ENCODE peak calls at places on chromosomes 16 and 17, in four cellular contexts. E is activated CD4-positive, alpha-beta T cell treated with anti-CD3 and anti-CD28 coated beads for 4 hours; Y is tibial artery; H is memory B cell. F is an unnamed sample.

GRCh38 chr16:84085271-84085667 is 31.5 kb downstream of the MBTPS1 start:
- DNase-seq in E (no peak), H (no peak), Y (no peak), F (no peak)

GRCh38 chr16:85330694-85331188 is 218.5 kb upstream of the CIBAR2 start:
- DNase-seq in H (no peak), Y (no peak), E (no peak), F (no peak)

GRCh38 chr16:25785361-25785760 is 93.6 kb downstream of the HS3ST4 start:
- DNase-seq in E (no peak), Y (no peak), H (no peak), F (no peak)

GRCh38 chr17:29124135-29124930 is 55.9 kb downstream of the MYO18A start:
- DNase-seq in E (peak), Y (no peak), H (no peak), F (peak)

GRCh38 chr17:50184611-50185398 is 16.6 kb downstream of the COL1A1 start:
- DNase-seq in H (no peak), Y (peak), E (no peak), F (no peak)

GRCh38 chr16:56424404-56424765 is 960 bp downstream of the AMFR start:
- DNase-seq in E (no peak), Y (no peak), H (no peak), F (peak)

GRCh38 chr16:64428463-64428862 is 693.4 kb downstream of the CDH11 start:
- DNase-seq in H (no peak), Y (no peak), E (no peak), F (no peak)

GRCh38 chr17:50118828-50119218 is 11.1 kb downstream of the SAMD14 start:
- DNase-seq in E (no peak), Y (no peak), H (no peak), F (no peak)

GRCh38 chr17:63116967-63117366 is 150.9 kb downstream of the TANC2 start:
- DNase-seq in Y (no peak), E (no peak), H (no peak), F (no peak)

GRCh38 chr17:35184274-35184673 is 9.9 kb downstream of the SLC35G3 start:
- DNase-seq in Y (no peak), H (no peak), E (no peak), F (no peak)

GRCh38 chr17:83151442-83152220 is 72.2 kb downstream of the METRNL start:
- DNase-seq in E (no peak), Y (peak), H (no peak), F (no peak)

GRCh38 chr16:81518439-81518757 is 73.8 kb downstream of the CMIP start:
- DNase-seq in H (no peak), Y (peak), E (no peak), F (no peak)

GRCh38 chr17:81066771-81067315 is 31.9 kb downstream of the BAIAP2 start:
- DNase-seq in Y (no peak), E (no peak), H (no peak), F (no peak)

GRCh38 chr16:27769561-27770222 is 219.7 kb downstream of the KATNIP start:
- DNase-seq in H (no peak), E (no peak), Y (no peak), F (no peak)

GRCh38 chr16:29811170-29811895 is 660 bp upstream of the PRRT2 start:
- DNase-seq in Y (peak), H (peak), E (peak), F (peak)

GRCh38 chr17:68592667-68593330 is 8.4 kb downstream of the FAM20A start:
- DNase-seq in Y (no peak), E (no peak), H (no peak), F (no peak)

GRCh38 chr17:61338000-61338864 is 61.4 kb upstream of the TBX2 start:
- DNase-seq in H (no peak), Y (no peak), E (no peak), F (peak)

GRCh38 chr16:52254753-52255152 is 292.2 kb downstream of the TOX3 start:
- DNase-seq in E (no peak), H (no peak), Y (no peak), F (no peak)

GRCh38 chr16:5354645-5355044 is 257.1 kb upstream of the EEF2KMT start:
- DNase-seq in Y (no peak), E (no peak), H (no peak), F (no peak)

GRCh38 chr17:76772842-76773521 is 35.1 kb downstream of the MFSD11 start:
- DNase-seq in E (peak), Y (no peak), H (no peak), F (no peak)

GRCh38 chr16:51759329-51759728 is 608.3 kb upstream of the SALL1 start:
- DNase-seq in Y (no peak), E (no peak), H (no peak), F (no peak)

GRCh38 chr16:11502239-11502638 is 84.5 kb downstream of the LITAF start:
- DNase-seq in Y (no peak), H (no peak), E (no peak), F (no peak)

GRCh38 chr16:66800856-66801255 is 528 bp downstream of the TERB1 start:
- DNase-seq in H (no peak), E (no peak), Y (no peak), F (no peak)

F was measured in heart right ventricle.